ENCODE peak calls at places on chromosomes 13 and 19, in five cellular contexts. One of them, this sample, is unnamed.

GRCh38 chr13:20241593-20241992 is 9.5 kb upstream of the GJB6 start:
- DNase-seq in activated T-helper 9 cell treated with anti-CD3 and anti-CD28 coated beads, Interleukin-2, amount 50 U/mL, for 16 hours: no peak
- DNase-seq in WTC11: no peak
- DNase-seq in astrocyte of the spinal cord: no peak
- DNase-seq in ELR: no peak
- DNase-seq in this sample: no peak

GRCh38 chr13:113774177-113775107 is 15.4 kb downstream of the TMEM255B start:
- DNase-seq in astrocyte of the spinal cord: peak; percentile 22
- DNase-seq in activated T-helper 9 cell treated with anti-CD3 and anti-CD28 coated beads, Interleukin-2, amount 50 U/mL, for 16 hours: no peak
- DNase-seq in ELR: peak; percentile 65
- DNase-seq in WTC11: no peak
- DNase-seq in this sample: no peak

GRCh38 chr19:47446534-47447469 is 24.9 kb downstream of the SLC8A2 start:
- DNase-seq in ELR: peak; percentile 15
- DNase-seq in activated T-helper 9 cell treated with anti-CD3 and anti-CD28 coated beads, Interleukin-2, amount 50 U/mL, for 16 hours: no peak
- DNase-seq in astrocyte of the spinal cord: no peak
- DNase-seq in WTC11: peak; percentile 94
- DNase-seq in this sample: no peak

GRCh38 chr13:90918551-90918950 is 428.9 kb upstream of the MIR17HG start:
- DNase-seq in WTC11: no peak
- DNase-seq in ELR: peak; percentile 64
- DNase-seq in activated T-helper 9 cell treated with anti-CD3 and anti-CD28 coated beads, Interleukin-2, amount 50 U/mL, for 16 hours: no peak
- DNase-seq in astrocyte of the spinal cord: peak; percentile 79
- DNase-seq in this sample: no peak

GRCh38 chr13:32134241-32134801 is 102.7 kb downstream of the FRY start:
- DNase-seq in WTC11: no peak
- DNase-seq in activated T-helper 9 cell treated with anti-CD3 and anti-CD28 coated beads, Interleukin-2, amount 50 U/mL, for 16 hours: no peak
- DNase-seq in astrocyte of the spinal cord: peak; percentile 30
- DNase-seq in ELR: peak; percentile 63
- DNase-seq in this sample: no peak

GRCh38 chr13:32911506-32911905 is 104.7 kb upstream of the KL start:
- DNase-seq in astrocyte of the spinal cord: peak; percentile 38
- DNase-seq in WTC11: peak; percentile 41
- DNase-seq in activated T-helper 9 cell treated with anti-CD3 and anti-CD28 coated beads, Interleukin-2, amount 50 U/mL, for 16 hours: no peak
- DNase-seq in ELR: peak; percentile 65
- DNase-seq in this sample: no peak

GRCh38 chr13:38686635-38687245 is at the start of gene FREM2:
- DNase-seq in activated T-helper 9 cell treated with anti-CD3 and anti-CD28 coated beads, Interleukin-2, amount 50 U/mL, for 16 hours: no peak
- DNase-seq in ELR: peak; percentile 17
- DNase-seq in WTC11: peak; percentile 94
- DNase-seq in astrocyte of the spinal cord: peak; percentile 40
- DNase-seq in this sample: peak; percentile 87

GRCh38 chr13:113083402-113084061 is 22.1 kb upstream of the F7 start:
- DNase-seq in WTC11: no peak
- DNase-seq in activated T-helper 9 cell treated with anti-CD3 and anti-CD28 coated beads, Interleukin-2, amount 50 U/mL, for 16 hours: no peak
- DNase-seq in ELR: no peak
- DNase-seq in astrocyte of the spinal cord: no peak
- DNase-seq in this sample: no peak

GRCh38 chr19:46787040-46787330 is 1.4 kb downstream of the SLC1A5 start:
- DNase-seq in WTC11: no peak
- DNase-seq in astrocyte of the spinal cord: no peak
- DNase-seq in activated T-helper 9 cell treated with anti-CD3 and anti-CD28 coated beads, Interleukin-2, amount 50 U/mL, for 16 hours: no peak
- DNase-seq in ELR: no peak
- DNase-seq in this sample: no peak

GRCh38 chr13:99269627-99270252 is 11.6 kb upstream of the GPR18 start:
- DNase-seq in activated T-helper 9 cell treated with anti-CD3 and anti-CD28 coated beads, Interleukin-2, amount 50 U/mL, for 16 hours: no peak
- DNase-seq in WTC11: no peak
- DNase-seq in ELR: peak; percentile 78
- DNase-seq in astrocyte of the spinal cord: peak; percentile 76
- DNase-seq in this sample: no peak

GRCh38 chr19:33373701-33374405 is at the start of gene CEBPG:
- DNase-seq in WTC11: peak; percentile 44
- DNase-seq in activated T-helper 9 cell treated with anti-CD3 and anti-CD28 coated beads, Interleukin-2, amount 50 U/mL, for 16 hours: peak; percentile 56
- DNase-seq in astrocyte of the spinal cord: peak; percentile 54
- DNase-seq in ELR: peak; percentile 61
- DNase-seq in this sample: peak; percentile 67

GRCh38 chr13:111046590-111047141 is 68.4 kb upstream of the ARHGEF7 start:
- DNase-seq in activated T-helper 9 cell treated with anti-CD3 and anti-CD28 coated beads, Interleukin-2, amount 50 U/mL, for 16 hours: no peak
- DNase-seq in astrocyte of the spinal cord: peak; percentile 27
- DNase-seq in ELR: peak; percentile 44
- DNase-seq in WTC11: no peak
- DNase-seq in this sample: no peak

GRCh38 chr19:2166741-2167738 is 3.3 kb downstream of the DOT1L start:
- DNase-seq in astrocyte of the spinal cord: peak; percentile 62
- DNase-seq in WTC11: no peak
- DNase-seq in ELR: peak; percentile 86
- DNase-seq in activated T-helper 9 cell treated with anti-CD3 and anti-CD28 coated beads, Interleukin-2, amount 50 U/mL, for 16 hours: no peak
- DNase-seq in this sample: no peak

GRCh38 chr19:3942790-3943409 is 10.0 kb downstream of the NMRK2 start:
- DNase-seq in activated T-helper 9 cell treated with anti-CD3 and anti-CD28 coated beads, Interleukin-2, amount 50 U/mL, for 16 hours: no peak
- DNase-seq in astrocyte of the spinal cord: no peak
- DNase-seq in WTC11: no peak
- DNase-seq in ELR: peak; percentile 39
- DNase-seq in this sample: no peak

GRCh38 chr13:101452519-101453485 is at the start of gene ITGBL1:
- DNase-seq in activated T-helper 9 cell treated with anti-CD3 and anti-CD28 coated beads, Interleukin-2, amount 50 U/mL, for 16 hours: no peak
- DNase-seq in ELR: peak; percentile 64
- DNase-seq in astrocyte of the spinal cord: peak; percentile 52
- DNase-seq in WTC11: no peak
- DNase-seq in this sample: peak; percentile 6

GRCh38 chr19:45468159-45468651 is 409 bp downstream of the FOSB start:
- DNase-seq in astrocyte of the spinal cord: no peak
- DNase-seq in WTC11: no peak
- DNase-seq in activated T-helper 9 cell treated with anti-CD3 and anti-CD28 coated beads, Interleukin-2, amount 50 U/mL, for 16 hours: no peak
- DNase-seq in ELR: peak; percentile 49
- DNase-seq in this sample: no peak

GRCh38 chr19:15466851-15467733 is 2.7 kb upstream of the RASAL3 start:
- DNase-seq in astrocyte of the spinal cord: peak; percentile 44
- DNase-seq in activated T-helper 9 cell treated with anti-CD3 and anti-CD28 coated beads, Interleukin-2, amount 50 U/mL, for 16 hours: peak; percentile 39
- DNase-seq in WTC11: no peak
- DNase-seq in ELR: peak; percentile 71
- DNase-seq in this sample: no peak

GRCh38 chr13:112525306-112525945 is 62.5 kb downstream of the TUBGCP3 start:
- DNase-seq in astrocyte of the spinal cord: no peak
- DNase-seq in WTC11: no peak
- DNase-seq in ELR: peak; percentile 53
- DNase-seq in activated T-helper 9 cell treated with anti-CD3 and anti-CD28 coated beads, Interleukin-2, amount 50 U/mL, for 16 hours: no peak
- DNase-seq in this sample: no peak

GRCh38 chr13:113660066-113660465 is 2.1 kb upstream of the ATP4B start:
- DNase-seq in WTC11: no peak
- DNase-seq in activated T-helper 9 cell treated with anti-CD3 and anti-CD28 coated beads, Interleukin-2, amount 50 U/mL, for 16 hours: no peak
- DNase-seq in ELR: no peak
- DNase-seq in astrocyte of the spinal cord: no peak
- DNase-seq in this sample: no peak

GRCh38 chr13:61810065-61810464 is 394.4 kb upstream of the PCDH20 start:
- DNase-seq in astrocyte of the spinal cord: no peak
- DNase-seq in ELR: no peak
- DNase-seq in WTC11: no peak
- DNase-seq in activated T-helper 9 cell treated with anti-CD3 and anti-CD28 coated beads, Interleukin-2, amount 50 U/mL, for 16 hours: no peak
- DNase-seq in this sample: no peak

GRCh38 chr13:41700790-41701310 is 243.5 kb downstream of the RGCC start:
- DNase-seq in WTC11: no peak
- DNase-seq in astrocyte of the spinal cord: peak; percentile 81
- DNase-seq in ELR: no peak
- DNase-seq in activated T-helper 9 cell treated with anti-CD3 and anti-CD28 coated beads, Interleukin-2, amount 50 U/mL, for 16 hours: no peak
- DNase-seq in this sample: no peak

GRCh38 chr19:5062195-5062594 is 93.3 kb downstream of the KDM4B start:
- DNase-seq in activated T-helper 9 cell treated with anti-CD3 and anti-CD28 coated beads, Interleukin-2, amount 50 U/mL, for 16 hours: no peak
- DNase-seq in astrocyte of the spinal cord: no peak
- DNase-seq in WTC11: no peak
- DNase-seq in ELR: no peak
- DNase-seq in this sample: no peak

GRCh38 chr19:10289167-10289835 is 451 bp upstream of the ICAM5 start:
- DNase-seq in activated T-helper 9 cell treated with anti-CD3 and anti-CD28 coated beads, Interleukin-2, amount 50 U/mL, for 16 hours: peak; percentile 51
- DNase-seq in astrocyte of the spinal cord: no peak
- DNase-seq in ELR: peak; percentile 90
- DNase-seq in WTC11: peak; percentile 86
- DNase-seq in this sample: peak; percentile 62

GRCh38 chr19:16771618-16772017 is 52.0 kb downstream of the NWD1 start:
- DNase-seq in WTC11: peak; percentile 90
- DNase-seq in astrocyte of the spinal cord: peak; percentile 65
- DNase-seq in activated T-helper 9 cell treated with anti-CD3 and anti-CD28 coated beads, Interleukin-2, amount 50 U/mL, for 16 hours: peak; percentile 46
- DNase-seq in ELR: peak; percentile 82
- DNase-seq in this sample: peak; percentile 87

GRCh38 chr13:78709028-78709427 is 50.1 kb upstream of the OBI1 start:
- DNase-seq in astrocyte of the spinal cord: no peak
- DNase-seq in WTC11: no peak
- DNase-seq in ELR: peak; percentile 74
- DNase-seq in activated T-helper 9 cell treated with anti-CD3 and anti-CD28 coated beads, Interleukin-2, amount 50 U/mL, for 16 hours: no peak
- DNase-seq in this sample: no peak

GRCh38 chr13:98657506-98658085 is 80.7 kb upstream of the STK24 start:
- DNase-seq in astrocyte of the spinal cord: no peak
- DNase-seq in ELR: peak; percentile 30
- DNase-seq in activated T-helper 9 cell treated with anti-CD3 and anti-CD28 coated beads, Interleukin-2, amount 50 U/mL, for 16 hours: no peak
- DNase-seq in WTC11: no peak
- DNase-seq in this sample: no peak

GRCh38 chr13:98976338-98976737 is 1.5 kb downstream of the DOCK9 start:
- DNase-seq in activated T-helper 9 cell treated with anti-CD3 and anti-CD28 coated beads, Interleukin-2, amount 50 U/mL, for 16 hours: no peak
- DNase-seq in ELR: peak; percentile 53
- DNase-seq in astrocyte of the spinal cord: peak; percentile 80
- DNase-seq in WTC11: no peak
- DNase-seq in this sample: no peak

GRCh38 chr19:9797871-9798270 is 21.0 kb downstream of the FBXL12 start:
- DNase-seq in activated T-helper 9 cell treated with anti-CD3 and anti-CD28 coated beads, Interleukin-2, amount 50 U/mL, for 16 hours: no peak
- DNase-seq in WTC11: no peak
- DNase-seq in astrocyte of the spinal cord: no peak
- DNase-seq in ELR: no peak
- DNase-seq in this sample: no peak

GRCh38 chr13:28475916-28476725 is 18.8 kb downstream of the FLT1 start:
- DNase-seq in activated T-helper 9 cell treated with anti-CD3 and anti-CD28 coated beads, Interleukin-2, amount 50 U/mL, for 16 hours: no peak
- DNase-seq in WTC11: no peak
- DNase-seq in ELR: peak; percentile 93
- DNase-seq in astrocyte of the spinal cord: peak; percentile 78
- DNase-seq in this sample: no peak

This sample was measured in retina.